ENCODE peak calls at places on chromosomes 2 and 18, in ten cellular contexts. One of them, this sample, is unnamed.

GRCh38 chr2:231709981-231710750 is 1.8 kb downstream of the PTMA start:
- DNase-seq in dorsolateral prefrontal cortex: peak
- DNase-seq in iris pigment epithelial cell: peak
- DNase-seq in WERI-Rb-1: peak
- DNase-seq in foreskin fibroblast: peak
- DNase-seq in choroid plexus epithelial cell: peak
- DNase-seq in ACHN: peak
- DNase-seq in hepatic stellate cell: peak
- DNase-seq in AG08396: peak
- DNase-seq in aorta: peak
- DNase-seq in this sample: peak

GRCh38 chr2:101502095-101502494 is 27.2 kb upstream of the RFX8 start:
- DNase-seq in WERI-Rb-1: no peak
- DNase-seq in choroid plexus epithelial cell: no peak
- DNase-seq in foreskin fibroblast: no peak
- DNase-seq in AG08396: no peak
- DNase-seq in aorta: no peak
- DNase-seq in hepatic stellate cell: no peak
- DNase-seq in dorsolateral prefrontal cortex: no peak
- DNase-seq in iris pigment epithelial cell: no peak
- DNase-seq in ACHN: no peak
- DNase-seq in this sample: no peak

GRCh38 chr2:126895336-126895735 is 3.4 kb upstream of the TEX51 start:
- DNase-seq in ACHN: no peak
- DNase-seq in WERI-Rb-1: no peak
- DNase-seq in choroid plexus epithelial cell: no peak
- DNase-seq in foreskin fibroblast: no peak
- DNase-seq in dorsolateral prefrontal cortex: no peak
- DNase-seq in AG08396: no peak
- DNase-seq in iris pigment epithelial cell: no peak
- DNase-seq in hepatic stellate cell: no peak
- DNase-seq in aorta: no peak
- DNase-seq in this sample: no peak

GRCh38 chr2:147424766-147425165 is 420.1 kb upstream of the ACVR2A start:
- DNase-seq in choroid plexus epithelial cell: no peak
- DNase-seq in AG08396: no peak
- DNase-seq in WERI-Rb-1: no peak
- DNase-seq in dorsolateral prefrontal cortex: no peak
- DNase-seq in aorta: no peak
- DNase-seq in ACHN: no peak
- DNase-seq in iris pigment epithelial cell: peak
- DNase-seq in hepatic stellate cell: no peak
- DNase-seq in foreskin fibroblast: no peak
- DNase-seq in this sample: no peak

GRCh38 chr2:51734115-51734514 is 702.2 kb upstream of the NRXN1 start:
- DNase-seq in AG08396: no peak
- DNase-seq in hepatic stellate cell: no peak
- DNase-seq in ACHN: no peak
- DNase-seq in foreskin fibroblast: no peak
- DNase-seq in choroid plexus epithelial cell: peak
- DNase-seq in aorta: no peak
- DNase-seq in WERI-Rb-1: no peak
- DNase-seq in dorsolateral prefrontal cortex: no peak
- DNase-seq in iris pigment epithelial cell: peak
- DNase-seq in this sample: no peak

GRCh38 chr2:61235716-61236115 is 73.7 kb downstream of the C2orf74 start:
- DNase-seq in choroid plexus epithelial cell: peak
- DNase-seq in WERI-Rb-1: no peak
- DNase-seq in hepatic stellate cell: no peak
- DNase-seq in foreskin fibroblast: no peak
- DNase-seq in dorsolateral prefrontal cortex: no peak
- DNase-seq in aorta: no peak
- DNase-seq in ACHN: no peak
- DNase-seq in iris pigment epithelial cell: no peak
- DNase-seq in AG08396: no peak
- DNase-seq in this sample: no peak

GRCh38 chr2:217817466-217818292 is 185.1 kb downstream of the TNS1 start:
- DNase-seq in ACHN: no peak
- DNase-seq in AG08396: no peak
- DNase-seq in foreskin fibroblast: no peak
- DNase-seq in choroid plexus epithelial cell: no peak
- DNase-seq in hepatic stellate cell: no peak
- DNase-seq in aorta: no peak
- DNase-seq in dorsolateral prefrontal cortex: no peak
- DNase-seq in iris pigment epithelial cell: no peak
- DNase-seq in WERI-Rb-1: no peak
- DNase-seq in this sample: no peak

GRCh38 chr18:47754311-47755101 is 176.0 kb downstream of the SMAD2 start:
- DNase-seq in dorsolateral prefrontal cortex: no peak
- DNase-seq in ACHN: peak
- DNase-seq in foreskin fibroblast: no peak
- DNase-seq in AG08396: peak
- DNase-seq in choroid plexus epithelial cell: peak
- DNase-seq in WERI-Rb-1: peak
- DNase-seq in aorta: no peak
- DNase-seq in hepatic stellate cell: peak
- DNase-seq in iris pigment epithelial cell: no peak
- DNase-seq in this sample: peak

GRCh38 chr18:34352385-34353163 is 127.9 kb upstream of the NOL4 start:
- DNase-seq in foreskin fibroblast: no peak
- DNase-seq in iris pigment epithelial cell: no peak
- DNase-seq in AG08396: no peak
- DNase-seq in aorta: no peak
- DNase-seq in WERI-Rb-1: no peak
- DNase-seq in dorsolateral prefrontal cortex: no peak
- DNase-seq in choroid plexus epithelial cell: peak
- DNase-seq in ACHN: no peak
- DNase-seq in hepatic stellate cell: no peak
- DNase-seq in this sample: peak

GRCh38 chr2:172148246-172148645 is 45.5 kb upstream of the DLX2 start:
- DNase-seq in iris pigment epithelial cell: peak
- DNase-seq in ACHN: no peak
- DNase-seq in hepatic stellate cell: no peak
- DNase-seq in choroid plexus epithelial cell: no peak
- DNase-seq in WERI-Rb-1: no peak
- DNase-seq in aorta: no peak
- DNase-seq in AG08396: no peak
- DNase-seq in dorsolateral prefrontal cortex: no peak
- DNase-seq in foreskin fibroblast: no peak
- DNase-seq in this sample: no peak

GRCh38 chr18:32511147-32511546 is 40.5 kb upstream of the GAREM1 start:
- DNase-seq in iris pigment epithelial cell: no peak
- DNase-seq in foreskin fibroblast: no peak
- DNase-seq in hepatic stellate cell: no peak
- DNase-seq in ACHN: no peak
- DNase-seq in choroid plexus epithelial cell: no peak
- DNase-seq in dorsolateral prefrontal cortex: no peak
- DNase-seq in AG08396: no peak
- DNase-seq in aorta: no peak
- DNase-seq in WERI-Rb-1: no peak
- DNase-seq in this sample: no peak

GRCh38 chr18:46624127-46624526 is 32.9 kb downstream of the LOXHD1 start:
- DNase-seq in iris pigment epithelial cell: no peak
- DNase-seq in aorta: no peak
- DNase-seq in foreskin fibroblast: no peak
- DNase-seq in ACHN: no peak
- DNase-seq in AG08396: no peak
- DNase-seq in hepatic stellate cell: no peak
- DNase-seq in choroid plexus epithelial cell: no peak
- DNase-seq in WERI-Rb-1: no peak
- DNase-seq in dorsolateral prefrontal cortex: no peak
- DNase-seq in this sample: no peak

GRCh38 chr2:230067990-230068657 is 600 bp downstream of the SLC16A14 start:
- DNase-seq in ACHN: peak
- DNase-seq in choroid plexus epithelial cell: peak
- DNase-seq in aorta: peak
- DNase-seq in dorsolateral prefrontal cortex: no peak
- DNase-seq in foreskin fibroblast: peak
- DNase-seq in hepatic stellate cell: peak
- DNase-seq in WERI-Rb-1: peak
- DNase-seq in iris pigment epithelial cell: peak
- DNase-seq in AG08396: peak
- DNase-seq in this sample: no peak

GRCh38 chr18:23487738-23488625 is 15.3 kb upstream of the RMC1 start:
- DNase-seq in ACHN: no peak
- DNase-seq in AG08396: no peak
- DNase-seq in choroid plexus epithelial cell: peak
- DNase-seq in hepatic stellate cell: no peak
- DNase-seq in aorta: peak
- DNase-seq in dorsolateral prefrontal cortex: no peak
- DNase-seq in foreskin fibroblast: no peak
- DNase-seq in WERI-Rb-1: no peak
- DNase-seq in iris pigment epithelial cell: peak
- DNase-seq in this sample: no peak

GRCh38 chr2:28639836-28640235 is 111.8 kb upstream of the PPP1CB start:
- DNase-seq in aorta: no peak
- DNase-seq in iris pigment epithelial cell: peak
- DNase-seq in WERI-Rb-1: no peak
- DNase-seq in AG08396: no peak
- DNase-seq in dorsolateral prefrontal cortex: no peak
- DNase-seq in ACHN: no peak
- DNase-seq in foreskin fibroblast: no peak
- DNase-seq in hepatic stellate cell: no peak
- DNase-seq in choroid plexus epithelial cell: no peak
- DNase-seq in this sample: no peak

This sample was measured in SK-MEL-5.